ENCODE peak calls at places on chromosomes 3 and 15, in five cellular contexts. A is aorta, Y is OCI-LY7, O is lower lobe of right lung, F is Karpas-422. T is an unnamed sample. For H3K9me3 and H3K4me1, the result is how much of the 10 kb centered on the place peaks cover.

GRCh38 chr15:99409097-99409473 is 156.7 kb upstream of the MEF2A start:
- DNase-seq in F (peak), Y (peak), A (peak), O (peak), T (peak)

GRCh38 chr3:143850877-143851276 is 2.6 kb upstream of the SLC9A9 start:
- DNase-seq in Y (no peak), O (no peak), F (no peak), A (no peak), T (no peak)

GRCh38 chr3:86923071-86923476 is 67.9 kb downstream of the VGLL3 start:
- DNase-seq in Y (no peak), F (no peak), A (no peak), O (no peak), T (no peak)

GRCh38 chr3:114827495-114827894 is 319.6 kb downstream of the ZBTB20 start:
- DNase-seq in A (no peak), Y (peak), O (no peak), F (peak), T (no peak)

GRCh38 chr15:56948766-56949105 is 30.3 kb downstream of the TCF12 start:
- DNase-seq in F (no peak), Y (no peak), O (no peak), A (no peak), T (no peak)

GRCh38 chr3:191342391-191342790 is 12.1 kb upstream of the UTS2B start:
- DNase-seq in F (no peak), A (no peak), Y (no peak), O (no peak), T (no peak)

GRCh38 chr3:4633078-4634004 is 140.2 kb downstream of the ITPR1 start:
- DNase-seq in Y (peak), O (no peak), A (no peak), F (peak), T (no peak)

GRCh38 chr3:186318135-186318534 is 43.9 kb downstream of the DGKG start:
- DNase-seq in F (no peak), Y (no peak), O (no peak), A (no peak), T (no peak)

GRCh38 chr15:40793216-40793989 is 13.5 kb upstream of the ZFYVE19 start:
- DNase-seq in O (no peak), Y (no peak), F (no peak), A (peak), T (no peak)

GRCh38 chr3:178325330-178325729 is 210.9 kb upstream of the KCNMB2 start:
- DNase-seq in A (no peak), F (no peak), O (no peak), Y (no peak), T (no peak)

GRCh38 chr15:82294061-82294690 is 31.6 kb downstream of the SAXO2 start:
- DNase-seq in A (no peak), Y (no peak), F (no peak), O (no peak), T (no peak)

GRCh38 chr3:167814441-167814951 is 79.0 kb downstream of the SERPINI1 start:
- DNase-seq in F (no peak), Y (no peak), O (no peak), A (no peak), T (no peak)

GRCh38 chr3:54235998-54236397 is 113.6 kb downstream of the CACNA2D3 start:
- DNase-seq in Y (no peak), O (no peak), F (no peak), A (no peak), T (no peak)

GRCh38 chr3:185825639-185826481 is 1.0 kb upstream of the IGF2BP2 start:
- DNase-seq in Y (peak), A (peak), F (no peak), O (peak), T (peak)

GRCh38 chr15:51054535-51054934 is 40.2 kb downstream of the TNFAIP8L3 start:
- DNase-seq in F (no peak), O (no peak), Y (no peak), A (no peak), T (no peak)

GRCh38 chr3:43879166-43879565 is 188.4 kb downstream of the ABHD5 start:
- DNase-seq in O (no peak), Y (peak), A (peak), F (peak), T (no peak)

GRCh38 chr3:52313774-52314188 is 2.3 kb upstream of the DNAH1 start:
- DNase-seq in F (peak), O (peak), A (no peak), Y (peak), T (no peak)

GRCh38 chr3:119604878-119605277 is 7.2 kb downstream of the PLA1A start:
- DNase-seq in Y (no peak), O (no peak), F (no peak), A (no peak), T (no peak)

GRCh38 chr3:42853739-42854302 is 21.9 kb downstream of the CYP8B1 start:
- DNase-seq in F (peak), O (no peak), Y (no peak), A (no peak), T (no peak)

GRCh38 chr3:149055575-149055974 is 30.8 kb downstream of the HLTF start:
- DNase-seq in A (no peak), O (no peak), F (no peak), Y (no peak), T (no peak)

GRCh38 chr3:129892486-129892856 is 1.0 kb downstream of the TMCC1 start:
- DNase-seq in F (peak), Y (no peak), A (no peak), O (no peak), T (peak)

GRCh38 chr3:22245817-22246583 is 495.0 kb upstream of the ZNF385D start:
- DNase-seq in Y (no peak), O (no peak), F (no peak), A (no peak), T (no peak)

GRCh38 chr3:81572201-81572756 is 189.2 kb downstream of the GBE1 start:
- DNase-seq in O (no peak), Y (no peak), A (no peak), F (no peak), T (no peak)

GRCh38 chr15:82317091-82317489 is 32.2 kb downstream of the GOLGA6L10 start:
- DNase-seq in A (peak), O (no peak), Y (no peak), F (no peak), T (peak)

GRCh38 chr15:31439328-31439727 is 112.7 kb downstream of the KLF13 start:
- DNase-seq in O (no peak), F (peak), A (no peak), Y (peak), T (no peak)

GRCh38 chr3:186971578-186971977 is 41.3 kb downstream of the ST6GAL1 start:
- DNase-seq in F (no peak), O (no peak), A (no peak), Y (no peak), T (no peak)

GRCh38 chr3:177610677-177611654 is 413.7 kb upstream of the TBL1XR1 start:
- DNase-seq in Y (no peak), O (peak), A (no peak), F (no peak), T (no peak)

GRCh38 chr3:59117378-59117777 is 67.6 kb upstream of the CFAP20DC start:
- DNase-seq in F (no peak), A (no peak), O (no peak), Y (no peak), T (no peak)

GRCh38 chr3:52721002-52721741 is 15.3 kb downstream of the SPCS1 start:
- DNase-seq in A (no peak), O (no peak), Y (peak), F (no peak), T (no peak)

GRCh38 chr3:30544811-30545210 is 61.6 kb upstream of the TGFBR2 start:
- DNase-seq in Y (no peak), O (no peak), F (no peak), A (no peak), T (no peak)

GRCh38 chr15:39747326-39747725 is 35.3 kb downstream of the FSIP1 start:
- DNase-seq in O (no peak), A (no peak), Y (no peak), F (no peak), T (no peak)

GRCh38 chr15:97502038-97502437 is 458.5 kb upstream of the ARRDC4 start:
- DNase-seq in Y (no peak), O (no peak), A (no peak), F (no peak), T (no peak)

GRCh38 chr3:42025388-42026138 is 63.7 kb upstream of the ULK4 start:
- DNase-seq in F (peak), O (peak), A (peak), Y (peak), T (peak)

GRCh38 chr3:159631226-159631625 is 357.4 kb upstream of the IL12A start:
- DNase-seq in F (no peak), A (no peak), Y (no peak), O (no peak), T (no peak)

DNA sequence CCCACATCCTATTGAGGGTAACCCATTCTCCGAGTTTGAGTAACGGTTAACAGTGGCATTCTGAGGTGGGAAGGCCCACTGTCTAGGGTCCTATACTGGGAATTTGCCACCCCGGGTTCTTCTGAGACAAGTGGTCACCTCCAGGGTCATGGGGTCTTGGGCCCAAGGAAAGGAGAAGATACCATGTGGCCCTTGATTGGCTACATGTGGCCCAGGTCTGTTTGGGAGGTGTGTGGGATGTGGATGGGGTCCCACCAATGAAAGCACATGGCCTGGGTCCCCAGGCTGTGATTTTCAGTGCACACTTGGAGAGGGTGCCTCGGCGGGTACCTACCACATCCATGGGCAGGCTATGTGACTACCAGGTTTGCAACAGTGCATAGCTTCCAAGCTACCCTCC is 214.4 kb downstream of the UBE3A start:
- DNase-seq in A (no peak), O (no peak), Y (no peak), F (no peak), T (no peak)
- H3K9me3 ChIP-seq in A (under half), O (under half), Y (under half), F (under half), T (half or more)

GRCh38 chr3:123440181-123440580 is 8.7 kb downstream of the ADCY5 start:
- DNase-seq in A (no peak), O (no peak), F (no peak), Y (no peak), T (no peak)

GRCh38 chr3:123444023-123444422 is 4.9 kb downstream of the ADCY5 start:
- DNase-seq in O (no peak), A (peak), F (no peak), Y (no peak), T (no peak)

GRCh38 chr3:123442908-123443307 is 6.0 kb downstream of the ADCY5 start:
- DNase-seq in F (no peak), A (no peak), Y (no peak), O (no peak), T (no peak)

GRCh38 chr3:123444744-123445143 is 4.1 kb downstream of the ADCY5 start:
- DNase-seq in A (no peak), F (no peak), O (no peak), Y (no peak), T (no peak)

GRCh38 chr3:123442125-123442524 is 6.8 kb downstream of the ADCY5 start:
- DNase-seq in A (no peak), Y (no peak), O (no peak), F (no peak), T (peak)
- H3K4me1 ChIP-seq in A (under half), Y (under half), O (under half), F (under half), T (under half)

GRCh38 chr15:75112848-75113492 is 88.7 kb upstream of the C15orf39 start:
- DNase-seq in O (no peak), Y (no peak), F (no peak), A (no peak), T (no peak)

GRCh38 chr15:75112278-75112847 is 89.0 kb downstream of the PPCDC start:
- DNase-seq in Y (no peak), O (no peak), A (no peak), F (no peak), T (no peak)

GRCh38 chr15:75114796-75115195 is 86.9 kb upstream of the C15orf39 start:
- DNase-seq in F (no peak), O (no peak), A (no peak), Y (no peak), T (no peak)

GRCh38 chr15:75117993-75118392 is 83.7 kb upstream of the C15orf39 start:
- DNase-seq in F (no peak), Y (no peak), A (no peak), O (no peak), T (no peak)

DNA sequence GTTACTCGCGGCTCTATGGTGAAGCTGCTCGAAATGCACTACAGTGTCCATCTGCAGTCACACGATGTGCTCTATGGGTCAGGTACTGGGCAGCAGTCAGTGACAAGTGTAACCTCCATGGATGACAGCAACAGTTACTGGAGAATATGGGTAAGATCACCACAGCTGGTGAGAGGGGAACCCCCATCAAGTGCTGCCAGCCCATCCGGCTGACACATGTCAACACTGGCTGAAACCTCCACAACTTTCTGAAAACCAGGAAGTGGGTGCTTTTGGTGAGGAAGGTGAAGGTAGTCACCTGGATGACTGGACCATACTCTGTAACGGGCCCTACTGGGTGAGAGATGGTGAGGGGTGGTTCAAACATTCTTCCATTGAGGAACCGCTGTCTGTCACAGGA is 87.4 kb upstream of the C15orf39 start:
- DNase-seq in Y (no peak), A (no peak), F (no peak), O (no peak), T (no peak)
- H3K9me3 ChIP-seq in Y (under half), A (under half), F (under half), O (under half), T (under half)

DNA sequence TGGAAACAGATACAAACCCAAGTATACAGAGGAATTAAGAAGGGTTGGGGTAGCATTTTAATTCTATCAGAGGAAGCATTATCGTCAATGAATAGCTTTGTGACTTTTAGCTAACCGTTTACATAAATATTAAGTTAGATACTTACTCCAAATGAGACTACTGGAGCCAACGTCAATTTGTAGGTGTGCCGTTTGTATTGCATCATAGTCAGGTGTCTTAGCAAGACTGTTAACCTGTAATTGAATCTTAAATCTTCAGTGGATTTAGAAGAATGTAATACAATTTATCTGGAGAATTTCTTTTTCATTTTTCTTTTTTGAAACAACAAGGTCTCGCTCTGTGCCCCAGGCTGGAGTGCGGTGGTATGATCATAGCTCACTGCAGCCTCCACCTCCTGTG is 55.1 kb downstream of the CRTC3 start:
- DNase-seq in F (no peak), O (no peak), Y (no peak), A (no peak), T (no peak)
- H3K4me1 ChIP-seq in F (under half), O (under half), Y (under half), A (under half), T (under half)

GRCh38 chr15:58377193-58377592 is 54.6 kb upstream of the LIPC start:
- DNase-seq in A (no peak), Y (no peak), F (no peak), O (no peak), T (no peak)
- H3K9me3 ChIP-seq in A (under half), Y (under half), F (under half), O (under half), T (under half)

DNA sequence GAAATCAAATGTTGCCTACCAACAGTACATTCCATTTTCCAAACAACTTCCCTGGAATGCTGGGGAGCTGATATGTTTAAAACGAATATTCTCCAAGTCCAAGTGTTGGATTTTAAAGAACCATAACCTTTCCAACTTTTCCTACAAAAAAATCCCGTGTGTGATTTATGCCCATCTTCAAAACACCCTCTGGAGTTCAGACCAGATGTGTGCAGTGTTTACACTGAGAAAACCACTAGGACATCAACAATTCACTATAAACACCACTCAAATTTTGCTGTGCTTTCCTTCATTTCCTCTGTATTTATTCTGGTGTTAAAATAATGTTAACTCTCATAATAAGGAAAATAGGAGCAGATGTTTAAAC is 2.4 kb downstream of the VGLL4 start:
- DNase-seq in A (no peak), Y (no peak), F (no peak), O (no peak), T (no peak)
- H3K4me1 ChIP-seq in A (under half), Y (under half), F (half or more), O (half or more), T (half or more)

GRCh38 chr3:634511-634910 is 437.9 kb downstream of the CHL1 start:
- DNase-seq in Y (no peak), O (no peak), A (no peak), F (no peak), T (no peak)
- H3K9me3 ChIP-seq in Y (under half), O (under half), A (under half), F (under half), T (under half)

GRCh38 chr3:100073049-100073422 is 41.3 kb downstream of the FILIP1L start:
- DNase-seq in O (no peak), A (no peak), Y (no peak), F (no peak), T (no peak)
- H3K4me1 ChIP-seq in O (under half), A (under half), Y (under half), F (under half), T (half or more)

DNA sequence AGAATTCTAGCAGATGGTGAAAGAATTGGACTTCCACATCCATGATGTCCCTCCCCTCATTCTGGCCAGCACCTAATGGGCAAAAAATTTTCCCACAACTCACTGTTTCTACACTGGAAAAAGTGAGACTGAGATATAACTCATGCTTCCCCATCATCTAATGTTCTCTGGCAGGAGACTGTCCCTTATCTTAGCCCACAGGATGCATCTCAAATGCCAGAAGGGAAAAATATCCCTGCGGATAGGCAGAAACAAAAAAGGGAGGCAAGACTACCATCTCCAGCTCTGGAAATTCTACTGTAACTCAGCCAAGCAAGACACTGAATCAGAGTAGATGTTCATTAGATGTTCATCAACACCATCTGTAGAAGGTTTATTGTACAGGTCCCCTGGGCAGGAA is 58.6 kb downstream of the DLG1 start:
- DNase-seq in O (no peak), A (no peak), Y (no peak), F (no peak), T (no peak)
- H3K9me3 ChIP-seq in O (under half), A (under half), Y (half or more), F (under half), T (half or more)

DNA sequence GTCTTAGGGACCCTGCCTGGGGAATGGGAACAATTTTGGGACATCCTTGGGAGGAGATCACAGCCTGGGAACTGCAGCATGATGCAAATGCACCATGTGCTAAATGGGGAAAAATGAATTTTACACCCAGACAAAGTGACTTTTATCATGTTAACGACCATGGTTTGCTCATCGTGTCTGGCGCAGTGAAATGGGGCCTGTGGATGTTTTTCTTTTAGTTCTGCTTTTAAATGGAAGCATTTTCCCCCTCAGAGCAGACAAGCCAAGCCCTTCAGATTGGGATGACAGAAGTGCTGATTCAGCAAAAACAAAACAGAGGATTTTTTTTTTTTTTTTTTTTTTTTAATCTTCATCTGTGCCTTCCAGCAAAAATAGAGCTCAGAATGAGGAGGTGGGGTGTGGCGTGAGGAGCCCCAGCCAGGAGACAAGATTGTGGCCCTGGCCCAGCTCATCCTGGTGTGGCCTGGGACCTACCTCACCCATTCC is 14.3 kb upstream of the CACNA2D2 start:
- DNase-seq in O (no peak), F (no peak), A (no peak), Y (no peak), T (no peak)
- H3K4me1 ChIP-seq in O (under half), F (under half), A (under half), Y (under half), T (under half)